ENCODE peak calls at places on chromosomes 4 and X, in nine cellular contexts. One of them, this sample, is unnamed.

GRCh38 chr4:72582853-72583252 is 13.8 kb upstream of the ADAMTS3 start:
- DNase-seq in CD8-positive, alpha-beta T cell: no peak
- DNase-seq in adrenal gland: no peak
- DNase-seq in progenitor cell of endocrine pancreas: no peak
- DNase-seq in ascending aorta: no peak
- DNase-seq in GM06990: no peak
- DNase-seq in AG09309: no peak
- DNase-seq in RWPE1: no peak
- DNase-seq in fibroblast of pulmonary artery: no peak
- DNase-seq in this sample: no peak

GRCh38 chrX:103012945-103013344 is 51.0 kb downstream of the BEX1 start:
- DNase-seq in CD8-positive, alpha-beta T cell: no peak
- DNase-seq in adrenal gland: no peak
- DNase-seq in progenitor cell of endocrine pancreas: no peak
- DNase-seq in ascending aorta: no peak
- DNase-seq in GM06990: no peak
- DNase-seq in AG09309: peak
- DNase-seq in RWPE1: no peak
- DNase-seq in fibroblast of pulmonary artery: no peak
- DNase-seq in this sample: no peak

GRCh38 chr4:141350122-141350904 is 129.6 kb downstream of the ZNF330 start:
- DNase-seq in CD8-positive, alpha-beta T cell: no peak
- DNase-seq in adrenal gland: peak
- DNase-seq in progenitor cell of endocrine pancreas: no peak
- DNase-seq in ascending aorta: no peak
- DNase-seq in GM06990: no peak
- DNase-seq in AG09309: peak
- DNase-seq in RWPE1: peak
- DNase-seq in fibroblast of pulmonary artery: peak
- DNase-seq in this sample: no peak

GRCh38 chrX:32873786-32874185 is 337.6 kb downstream of the DMD start:
- DNase-seq in CD8-positive, alpha-beta T cell: no peak
- DNase-seq in adrenal gland: no peak
- DNase-seq in progenitor cell of endocrine pancreas: no peak
- DNase-seq in ascending aorta: no peak
- DNase-seq in GM06990: no peak
- DNase-seq in AG09309: no peak
- DNase-seq in RWPE1: no peak
- DNase-seq in fibroblast of pulmonary artery: no peak
- DNase-seq in this sample: no peak

GRCh38 chr4:14894392-14895292 is 107.6 kb upstream of the CPEB2 start:
- DNase-seq in CD8-positive, alpha-beta T cell: no peak
- DNase-seq in adrenal gland: no peak
- DNase-seq in progenitor cell of endocrine pancreas: no peak
- DNase-seq in ascending aorta: no peak
- DNase-seq in GM06990: no peak
- DNase-seq in AG09309: no peak
- DNase-seq in RWPE1: no peak
- DNase-seq in fibroblast of pulmonary artery: no peak
- DNase-seq in this sample: no peak

GRCh38 chr4:184815046-184815877 is 10.5 kb downstream of the ACSL1 start:
- DNase-seq in CD8-positive, alpha-beta T cell: no peak
- DNase-seq in adrenal gland: peak
- DNase-seq in progenitor cell of endocrine pancreas: peak
- DNase-seq in ascending aorta: no peak
- DNase-seq in GM06990: peak
- DNase-seq in AG09309: no peak
- DNase-seq in RWPE1: peak
- DNase-seq in fibroblast of pulmonary artery: peak
- DNase-seq in this sample: no peak

GRCh38 chr4:52617467-52618017 is 41.6 kb downstream of the USP46 start:
- DNase-seq in CD8-positive, alpha-beta T cell: no peak
- DNase-seq in adrenal gland: no peak
- DNase-seq in progenitor cell of endocrine pancreas: no peak
- DNase-seq in ascending aorta: no peak
- DNase-seq in GM06990: no peak
- DNase-seq in AG09309: no peak
- DNase-seq in RWPE1: no peak
- DNase-seq in fibroblast of pulmonary artery: no peak
- DNase-seq in this sample: no peak

GRCh38 chr4:25378130-25378743 is 1.2 kb downstream of the ANAPC4 start:
- DNase-seq in CD8-positive, alpha-beta T cell: no peak
- DNase-seq in adrenal gland: no peak
- DNase-seq in progenitor cell of endocrine pancreas: no peak
- DNase-seq in ascending aorta: no peak
- DNase-seq in GM06990: no peak
- DNase-seq in AG09309: no peak
- DNase-seq in RWPE1: no peak
- DNase-seq in fibroblast of pulmonary artery: no peak
- DNase-seq in this sample: no peak

GRCh38 chr4:111064342-111064993 is 441.6 kb upstream of the PITX2 start:
- DNase-seq in CD8-positive, alpha-beta T cell: no peak
- DNase-seq in adrenal gland: no peak
- DNase-seq in progenitor cell of endocrine pancreas: no peak
- DNase-seq in ascending aorta: no peak
- DNase-seq in GM06990: no peak
- DNase-seq in AG09309: peak
- DNase-seq in RWPE1: no peak
- DNase-seq in fibroblast of pulmonary artery: peak
- DNase-seq in this sample: no peak

GRCh38 chrX:23012636-23013035 is 12.9 kb downstream of the DDX53 start:
- DNase-seq in CD8-positive, alpha-beta T cell: no peak
- DNase-seq in adrenal gland: no peak
- DNase-seq in progenitor cell of endocrine pancreas: no peak
- DNase-seq in ascending aorta: no peak
- DNase-seq in GM06990: no peak
- DNase-seq in AG09309: no peak
- DNase-seq in RWPE1: no peak
- DNase-seq in fibroblast of pulmonary artery: no peak
- DNase-seq in this sample: no peak

GRCh38 chrX:23003121-23003520 is 3.4 kb downstream of the DDX53 start:
- DNase-seq in CD8-positive, alpha-beta T cell: no peak
- DNase-seq in adrenal gland: no peak
- DNase-seq in progenitor cell of endocrine pancreas: no peak
- DNase-seq in ascending aorta: no peak
- DNase-seq in GM06990: no peak
- DNase-seq in AG09309: no peak
- DNase-seq in RWPE1: no peak
- DNase-seq in fibroblast of pulmonary artery: peak
- DNase-seq in this sample: no peak

GRCh38 chrX:23012162-23012561 is 12.4 kb downstream of the DDX53 start:
- DNase-seq in CD8-positive, alpha-beta T cell: no peak
- DNase-seq in adrenal gland: no peak
- DNase-seq in progenitor cell of endocrine pancreas: no peak
- DNase-seq in ascending aorta: no peak
- DNase-seq in GM06990: no peak
- DNase-seq in AG09309: no peak
- DNase-seq in RWPE1: no peak
- DNase-seq in fibroblast of pulmonary artery: no peak
- DNase-seq in this sample: no peak

GRCh38 chrX:23008431-23009099 is 8.8 kb downstream of the DDX53 start:
- DNase-seq in CD8-positive, alpha-beta T cell: no peak
- DNase-seq in adrenal gland: peak
- DNase-seq in progenitor cell of endocrine pancreas: no peak
- DNase-seq in ascending aorta: no peak
- DNase-seq in GM06990: no peak
- DNase-seq in AG09309: no peak
- DNase-seq in RWPE1: peak
- DNase-seq in fibroblast of pulmonary artery: peak
- DNase-seq in this sample: no peak
- TF ChIP-seq CTCF in CD8-positive, alpha-beta T cell: no peak
- TF ChIP-seq CTCF in adrenal gland: no peak
- TF ChIP-seq CTCF in progenitor cell of endocrine pancreas: peak
- TF ChIP-seq CTCF in ascending aorta: no peak
- TF ChIP-seq CTCF in GM06990: peak
- TF ChIP-seq CTCF in AG09309: peak
- TF ChIP-seq CTCF in RWPE1: no peak
- TF ChIP-seq CTCF in fibroblast of pulmonary artery: peak
- TF ChIP-seq CTCF in this sample: peak

GRCh38 chrX:51148848-51149247 is 183.8 kb upstream of the NUDT10 start:
- DNase-seq in CD8-positive, alpha-beta T cell: no peak
- DNase-seq in adrenal gland: peak
- DNase-seq in progenitor cell of endocrine pancreas: no peak
- DNase-seq in ascending aorta: no peak
- DNase-seq in GM06990: no peak
- DNase-seq in AG09309: no peak
- DNase-seq in RWPE1: no peak
- DNase-seq in fibroblast of pulmonary artery: peak
- DNase-seq in this sample: no peak

DNA sequence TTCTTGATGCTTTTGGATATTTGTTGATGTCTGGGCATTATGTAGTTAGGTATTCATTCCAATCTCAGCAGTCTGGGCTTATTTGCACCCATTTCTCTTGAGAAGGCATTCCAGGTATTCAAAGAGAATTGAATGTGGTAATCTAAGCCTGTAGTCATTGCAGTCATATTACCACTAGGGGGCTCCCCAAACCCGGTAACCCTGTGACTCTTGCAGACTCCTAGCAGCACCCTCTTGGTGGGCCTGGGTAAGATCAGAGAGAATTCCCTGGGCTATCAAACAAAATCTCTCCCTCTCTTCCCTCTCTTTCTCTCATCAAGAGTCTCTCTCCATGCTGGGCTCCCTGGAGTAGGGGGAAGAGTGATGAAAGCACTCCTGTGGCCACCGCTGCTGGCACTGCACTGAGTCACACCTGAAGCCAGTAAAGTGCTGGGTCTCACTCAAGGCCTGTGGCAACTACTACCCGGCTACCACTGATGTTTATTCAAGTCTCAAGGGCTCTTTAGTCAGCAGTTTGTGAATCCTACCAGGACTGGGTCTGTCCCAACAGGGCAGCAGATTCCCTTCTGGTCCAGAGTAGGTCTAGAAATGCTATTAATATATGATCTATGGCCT is 187.7 kb upstream of the NUDT10 start:
- DNase-seq in CD8-positive, alpha-beta T cell: no peak
- DNase-seq in adrenal gland: peak
- DNase-seq in progenitor cell of endocrine pancreas: peak
- DNase-seq in ascending aorta: no peak
- DNase-seq in GM06990: peak
- DNase-seq in AG09309: no peak
- DNase-seq in RWPE1: peak
- DNase-seq in fibroblast of pulmonary artery: peak
- DNase-seq in this sample: peak
- TF ChIP-seq CTCF in CD8-positive, alpha-beta T cell: peak
- TF ChIP-seq CTCF in adrenal gland: peak
- TF ChIP-seq CTCF in progenitor cell of endocrine pancreas: peak
- TF ChIP-seq CTCF in ascending aorta: peak
- TF ChIP-seq CTCF in GM06990: peak
- TF ChIP-seq CTCF in AG09309: peak
- TF ChIP-seq CTCF in RWPE1: peak
- TF ChIP-seq CTCF in fibroblast of pulmonary artery: peak
- TF ChIP-seq CTCF in this sample: peak

DNA sequence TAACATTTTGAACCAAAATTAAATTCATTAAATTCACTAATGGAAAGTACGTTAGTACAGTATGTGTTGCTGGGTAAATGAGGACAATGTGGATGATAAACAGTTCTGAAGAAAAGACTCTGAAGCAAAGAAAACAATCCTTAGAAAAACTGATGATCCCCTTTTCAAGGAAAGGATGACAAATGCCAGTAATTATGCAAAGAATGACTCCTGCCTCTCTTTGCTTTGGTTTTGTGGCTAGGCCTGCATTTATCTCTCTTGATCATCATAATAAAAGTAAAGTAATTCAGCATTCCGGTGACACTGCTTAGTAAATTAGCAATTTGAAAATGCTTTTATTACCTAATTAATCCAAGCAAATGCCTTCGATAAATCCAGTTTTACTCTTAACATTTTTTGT is 652.2 kb upstream of the DIPK2B start:
- DNase-seq in CD8-positive, alpha-beta T cell: no peak
- DNase-seq in adrenal gland: no peak
- DNase-seq in progenitor cell of endocrine pancreas: no peak
- DNase-seq in ascending aorta: no peak
- DNase-seq in GM06990: no peak
- DNase-seq in AG09309: no peak
- DNase-seq in RWPE1: no peak
- DNase-seq in fibroblast of pulmonary artery: no peak
- DNase-seq in this sample: no peak
- TF ChIP-seq CTCF in CD8-positive, alpha-beta T cell: no peak
- TF ChIP-seq CTCF in adrenal gland: no peak
- TF ChIP-seq CTCF in progenitor cell of endocrine pancreas: no peak
- TF ChIP-seq CTCF in ascending aorta: no peak
- TF ChIP-seq CTCF in GM06990: no peak
- TF ChIP-seq CTCF in AG09309: no peak
- TF ChIP-seq CTCF in RWPE1: no peak
- TF ChIP-seq CTCF in fibroblast of pulmonary artery: no peak
- TF ChIP-seq CTCF in this sample: no peak

GRCh38 chrX:138034136-138034535 is 468.2 kb downstream of the ZIC3 start:
- DNase-seq in CD8-positive, alpha-beta T cell: no peak
- DNase-seq in adrenal gland: no peak
- DNase-seq in progenitor cell of endocrine pancreas: no peak
- DNase-seq in ascending aorta: no peak
- DNase-seq in GM06990: no peak
- DNase-seq in AG09309: no peak
- DNase-seq in RWPE1: no peak
- DNase-seq in fibroblast of pulmonary artery: no peak
- DNase-seq in this sample: no peak
- TF ChIP-seq CTCF in CD8-positive, alpha-beta T cell: no peak
- TF ChIP-seq CTCF in adrenal gland: no peak
- TF ChIP-seq CTCF in progenitor cell of endocrine pancreas: peak
- TF ChIP-seq CTCF in ascending aorta: no peak
- TF ChIP-seq CTCF in GM06990: no peak
- TF ChIP-seq CTCF in AG09309: no peak
- TF ChIP-seq CTCF in RWPE1: no peak
- TF ChIP-seq CTCF in fibroblast of pulmonary artery: no peak
- TF ChIP-seq CTCF in this sample: no peak

DNA sequence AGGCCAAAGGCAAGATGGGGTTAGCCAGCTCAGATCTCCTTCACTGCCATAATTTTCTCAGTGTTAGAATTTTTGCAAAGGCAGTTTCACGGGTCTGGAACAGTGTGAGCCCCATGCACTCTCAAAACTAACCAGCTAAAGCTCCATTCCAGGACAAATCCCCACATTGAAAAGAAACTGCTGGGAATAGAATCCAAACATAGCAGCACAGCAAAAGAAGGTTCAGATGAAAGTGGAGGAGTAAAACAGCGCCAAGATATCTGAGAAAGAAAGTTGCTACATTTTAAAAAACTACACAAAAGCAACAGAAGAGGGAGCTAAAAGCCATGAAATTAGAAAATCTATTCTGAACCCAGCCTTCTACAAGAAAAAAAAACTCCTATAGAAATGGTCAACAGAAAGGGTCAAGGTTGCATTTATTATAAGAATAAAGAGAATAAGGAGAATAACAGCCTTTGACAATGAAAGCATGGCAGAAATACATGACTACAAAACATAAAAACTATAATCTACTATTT is 39.6 kb upstream of the SLC7A3 start:
- DNase-seq in CD8-positive, alpha-beta T cell: no peak
- DNase-seq in adrenal gland: no peak
- DNase-seq in progenitor cell of endocrine pancreas: no peak
- DNase-seq in ascending aorta: no peak
- DNase-seq in GM06990: peak
- DNase-seq in AG09309: no peak
- DNase-seq in RWPE1: peak
- DNase-seq in fibroblast of pulmonary artery: peak
- DNase-seq in this sample: no peak
- TF ChIP-seq CTCF in CD8-positive, alpha-beta T cell: peak
- TF ChIP-seq CTCF in adrenal gland: peak
- TF ChIP-seq CTCF in progenitor cell of endocrine pancreas: peak
- TF ChIP-seq CTCF in ascending aorta: no peak
- TF ChIP-seq CTCF in GM06990: peak
- TF ChIP-seq CTCF in AG09309: peak
- TF ChIP-seq CTCF in RWPE1: peak
- TF ChIP-seq CTCF in fibroblast of pulmonary artery: peak
- TF ChIP-seq CTCF in this sample: peak